ENCODE peak calls at places on chromosomes 11 and 22, in four cellular contexts. T is OCI-LY7, Q is heart right ventricle, S is cardiac muscle cell. W is an unnamed sample.

GRCh38 chr11:106167085-106167484 is 89.6 kb downstream of the AASDHPPT start:
- DNase-seq in T (peak; percentile 6), Q (no peak), S (no peak), W (no peak)

GRCh38 chr22:49629586-49630447 is 197.9 kb downstream of the BRD1 start:
- DNase-seq in T (no peak), Q (no peak), S (no peak), W (no peak)

GRCh38 chr11:128467610-128468041 is 119.7 kb downstream of the ETS1 start:
- DNase-seq in T (no peak), Q (peak; percentile 38), S (peak; percentile 78), W (peak; percentile 88)

GRCh38 chr11:106063009-106063408 is 14.1 kb downstream of the KBTBD3 start:
- DNase-seq in T (no peak), Q (no peak), S (no peak), W (no peak)

GRCh38 chr22:47161631-47162030 is 399.2 kb downstream of the TBC1D22A start:
- DNase-seq in T (no peak), Q (no peak), S (no peak), W (no peak)

GRCh38 chr11:70204466-70204799 is 1.3 kb downstream of the FADD start:
- DNase-seq in T (no peak), Q (no peak), S (no peak), W (no peak)

GRCh38 chr11:74634537-74634936 is 42.2 kb downstream of the POLD3 start:
- DNase-seq in T (no peak), Q (no peak), S (peak; percentile 52), W (no peak)

GRCh38 chr11:117816151-117816741 is 8.3 kb downstream of the FXYD2 start:
- DNase-seq in T (no peak), Q (no peak), S (peak; percentile 30), W (no peak)

GRCh38 chr11:122910775-122911174 is 28.2 kb downstream of the JHY start:
- DNase-seq in T (no peak), Q (no peak), S (peak; percentile 56), W (no peak)

GRCh38 chr11:126547161-126547560 is 191.7 kb downstream of the ST3GAL4 start:
- DNase-seq in T (no peak), Q (no peak), S (peak; percentile 35), W (no peak)

GRCh38 chr11:93967258-93967657 is 53.9 kb upstream of the HEPHL1 start:
- DNase-seq in T (no peak), Q (no peak), S (no peak), W (no peak)

GRCh38 chr11:57792060-57792541 is 30.5 kb downstream of the CTNND1 start:
- DNase-seq in T (no peak), Q (peak; percentile 49), S (peak; percentile 49), W (peak; percentile 78)

GRCh38 chr11:122672892-122673291 is 17.4 kb downstream of the UBASH3B start:
- DNase-seq in T (no peak), Q (no peak), S (no peak), W (peak; percentile 70)

GRCh38 chr11:2891291-2891690 is 5.7 kb upstream of the CDKN1C start:
- DNase-seq in T (no peak), Q (no peak), S (no peak), W (no peak)

GRCh38 chr11:125903753-125904659 is at the start of gene DDX25:
- DNase-seq in T (no peak), Q (no peak), S (no peak), W (no peak)

GRCh38 chr11:117716652-117717440 is 80.2 kb downstream of the DSCAML1 start:
- DNase-seq in T (no peak), Q (no peak), S (no peak), W (no peak)

GRCh38 chr11:134691985-134692384 is 279.9 kb upstream of the B3GAT1 start:
- DNase-seq in T (no peak), Q (no peak), S (no peak), W (no peak)

GRCh38 chr11:12696911-12697581 is 22.8 kb downstream of the TEAD1 start:
- DNase-seq in T (no peak), Q (no peak), S (no peak), W (no peak)

GRCh38 chr11:12694182-12694531 is 19.9 kb downstream of the TEAD1 start:
- DNase-seq in T (peak; percentile 16), Q (no peak), S (no peak), W (no peak)

GRCh38 chr11:12695878-12696277 is 21.7 kb downstream of the TEAD1 start:
- DNase-seq in T (no peak), Q (no peak), S (no peak), W (no peak)

GRCh38 chr11:12693485-12694181 is 19.4 kb downstream of the TEAD1 start:
- DNase-seq in T (peak; percentile 22), Q (peak; percentile 68), S (peak; percentile 96), W (no peak)

GRCh38 chr11:12695221-12695794 is 21.1 kb downstream of the TEAD1 start:
- DNase-seq in T (no peak), Q (no peak), S (no peak), W (no peak)
- H3K4me3 ChIP-seq in T (no peak overlapping the region), Q (no peak overlapping the region), S (no peak overlapping the region), W (no peak overlapping the region)

GRCh38 chr11:12218909-12219308 is 108.5 kb downstream of the MICAL2 start:
- DNase-seq in T (no peak), Q (no peak), S (no peak), W (no peak)

GRCh38 chr11:12221136-12221535 is 110.7 kb downstream of the MICAL2 start:
- DNase-seq in T (no peak), Q (no peak), S (no peak), W (no peak)

GRCh38 chr11:12222099-12222751 is 111.8 kb downstream of the MICAL2 start:
- DNase-seq in T (no peak), Q (peak; percentile 76), S (peak; percentile 69), W (no peak)

GRCh38 chr11:12219732-12220131 is 109.3 kb downstream of the MICAL2 start:
- DNase-seq in T (no peak), Q (no peak), S (peak; percentile 81), W (no peak)

DNA sequence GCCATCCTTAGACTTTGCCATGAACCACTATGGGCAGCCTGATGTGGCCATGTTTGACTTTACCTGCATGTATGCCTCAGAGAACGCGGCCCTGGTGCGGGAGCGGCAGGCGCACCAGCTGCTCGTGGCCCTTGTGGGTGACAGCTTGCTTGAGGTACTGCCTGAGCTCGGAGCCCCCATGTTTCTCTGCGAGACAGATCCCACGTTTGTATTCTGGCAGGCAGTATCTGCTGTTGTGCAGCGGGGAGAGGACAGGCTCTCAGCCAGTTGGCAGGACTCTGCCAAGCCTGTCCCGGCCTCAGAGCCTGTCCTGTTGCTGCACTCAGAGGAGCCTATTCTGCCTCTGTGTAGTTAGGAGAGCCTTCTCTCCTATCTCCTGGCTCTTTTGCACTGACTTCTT is 109.9 kb downstream of the MICAL2 start:
- DNase-seq in T (no peak), Q (peak; percentile 75), S (peak; percentile 66), W (no peak)
- H3K4me1 ChIP-seq in T (no peaks in the 10 kb centered on the region), Q (peaks cover 82% of the 10 kb centered on the region), S (peaks cover 14% of the 10 kb centered on the region), W (peaks cover 37% of the 10 kb centered on the region)

DNA sequence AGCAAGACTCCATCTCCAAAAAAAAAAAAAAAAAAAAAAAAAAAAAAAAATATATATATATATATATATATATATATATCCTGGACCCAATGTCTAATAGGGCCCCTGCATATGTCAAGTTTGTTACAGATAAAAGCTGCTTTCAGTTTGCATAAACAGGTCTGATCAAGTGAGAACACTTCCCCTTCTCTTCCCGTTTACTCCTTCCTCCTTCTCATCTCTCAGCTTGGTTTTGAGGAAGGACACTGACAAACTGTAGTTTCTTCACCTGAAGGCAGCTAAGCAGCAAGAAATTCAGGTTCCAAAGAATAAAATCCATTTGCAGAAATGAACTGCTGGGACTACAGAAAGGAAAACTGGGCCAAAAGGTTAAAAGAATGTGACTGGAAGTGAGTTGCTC is 11.7 kb downstream of the THOC5 start:
- DNase-seq in T (no peak), Q (no peak), S (no peak), W (no peak)
- H3K27ac ChIP-seq in T (no peak overlapping the region), Q (no peak overlapping the region), S (no peak overlapping the region), W (no peak overlapping the region)

DNA sequence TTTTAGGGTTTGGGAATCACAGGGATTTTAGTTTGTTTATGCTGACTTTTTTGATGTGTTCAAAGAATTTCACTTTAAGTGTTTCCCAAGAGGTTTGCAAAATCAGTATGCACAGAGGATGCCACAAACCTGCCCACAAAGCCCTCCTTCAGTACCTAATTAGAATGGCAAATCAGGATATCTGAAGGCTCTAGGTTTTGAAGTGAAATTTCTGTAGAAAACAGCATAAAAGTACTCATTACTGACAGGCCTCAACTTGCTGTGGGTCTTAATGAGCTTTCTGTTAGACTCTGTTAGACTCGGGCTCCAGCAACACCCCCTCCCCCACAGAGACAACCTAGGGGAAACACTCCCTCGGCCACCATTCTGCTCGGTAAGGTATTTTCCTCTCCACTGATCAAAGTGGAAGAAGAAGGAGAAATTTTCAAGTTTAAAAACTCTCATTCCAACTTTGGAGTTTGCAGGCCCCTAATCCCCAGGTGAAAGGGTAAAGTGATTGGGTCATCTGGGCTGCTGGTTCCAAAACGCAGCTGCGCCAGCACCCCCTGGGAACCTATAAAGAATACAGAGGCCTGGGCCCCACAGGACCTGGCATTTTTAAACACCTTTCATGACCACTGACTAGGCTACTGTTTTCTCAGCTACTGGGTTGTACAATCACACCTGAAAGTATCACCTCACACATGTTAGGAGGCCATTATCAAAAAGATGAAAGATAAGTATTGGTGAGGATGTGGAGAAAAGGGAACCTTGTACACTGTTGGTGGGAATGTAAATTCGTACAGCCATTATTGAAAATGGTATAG is 67.5 kb downstream of the PLEKHA7 start:
- DNase-seq in T (no peak), Q (no peak), S (no peak), W (no peak)
- H3K4me3 ChIP-seq in T (no peak overlapping the region), Q (no peak overlapping the region), S (no peak overlapping the region), W (no peak overlapping the region)

DNA sequence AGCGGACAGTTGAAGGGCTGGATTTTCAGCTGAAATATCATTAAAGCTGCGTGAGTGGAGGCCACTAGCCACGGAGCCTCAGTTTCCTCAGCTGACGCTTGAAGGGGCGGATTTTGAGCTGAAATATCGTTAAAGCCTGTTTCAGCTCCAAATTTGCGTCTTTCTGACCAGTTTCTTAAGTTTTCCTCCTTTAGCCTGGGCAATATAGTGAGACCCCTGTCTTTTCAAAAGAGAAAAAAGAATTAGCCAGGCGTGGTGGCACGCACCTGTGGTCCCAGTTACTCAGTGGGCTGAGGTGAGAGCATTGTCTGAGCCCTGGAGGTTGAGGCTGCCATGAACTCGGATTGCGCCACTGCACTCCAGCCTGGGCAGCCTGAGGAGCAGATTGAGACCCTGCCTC is 3.7 kb downstream of the AP2A2 start:
- DNase-seq in T (no peak), Q (no peak), S (no peak), W (no peak)
- H3K4me1 ChIP-seq in T (peaks cover 18% of the 10 kb centered on the region), Q (peaks cover 84% of the 10 kb centered on the region), S (peaks cover 6% of the 10 kb centered on the region), W (peaks cover 33% of the 10 kb centered on the region)

GRCh38 chr11:61817471-61818202 is 834 bp upstream of the FADS1 start:
- DNase-seq in T (no peak), Q (no peak), S (no peak), W (peak; percentile 41)
- H3K27ac ChIP-seq in T (no peak overlapping the region), Q (peak overlapping the region; percentile 93), S (peak overlapping the region; percentile 97), W (peak overlapping the region; percentile 99)

W was measured in ascending aorta.